ENCODE peak calls at places on chromosomes 6 and 20, in ten cellular contexts. D, Z, X, B, Q, F, T, A, E and S are unnamed samples.

GRCh38 chr6:43705996-43706395 is 18.4 kb upstream of the MRPS18A start:
- DNase-seq in D (no peak), Z (no peak), X (no peak), B (no peak), Q (peak), F (no peak), T (no peak), A (no peak), E (no peak), S (peak)

GRCh38 chr6:19757036-19757435 is 80.1 kb upstream of the ID4 start:
- DNase-seq in D (no peak), Z (no peak), X (no peak), B (no peak), Q (peak), F (peak), T (no peak), A (no peak), E (peak), S (peak)

GRCh38 chr6:166760288-166760687 is 133.2 kb upstream of the RPS6KA2 start:
- DNase-seq in D (no peak), Z (no peak), X (no peak), B (no peak), Q (no peak), F (no peak), T (no peak), A (no peak), E (no peak), S (no peak)

GRCh38 chr6:111872521-111873177 is 603 bp downstream of the FYN start:
- DNase-seq in D (peak), Z (no peak), X (peak), B (peak), Q (peak), F (no peak), T (no peak), A (no peak), E (peak), S (peak)

GRCh38 chr6:142545147-142545546 is 243.3 kb downstream of the ADGRG6 start:
- DNase-seq in D (no peak), Z (no peak), X (no peak), B (no peak), Q (no peak), F (no peak), T (no peak), A (no peak), E (no peak), S (no peak)

GRCh38 chr6:148524976-148525375 is 182.3 kb downstream of the SASH1 start:
- DNase-seq in D (no peak), Z (no peak), X (no peak), B (no peak), Q (peak), F (no peak), T (no peak), A (no peak), E (no peak), S (peak)

GRCh38 chr6:64012351-64013060 is 376.9 kb downstream of the PHF3 start:
- DNase-seq in D (peak), Z (no peak), X (no peak), B (no peak), Q (peak), F (peak), T (no peak), A (no peak), E (peak), S (peak)

GRCh38 chr20:10366898-10367419 is 67.1 kb downstream of the MKKS start:
- DNase-seq in D (no peak), Z (no peak), X (no peak), B (no peak), Q (peak), F (no peak), T (no peak), A (no peak), E (no peak), S (no peak)

GRCh38 chr6:111598211-111598610 is 7.5 kb downstream of the TRAF3IP2 start:
- DNase-seq in D (no peak), Z (no peak), X (no peak), B (no peak), Q (no peak), F (no peak), T (no peak), A (no peak), E (no peak), S (no peak)

GRCh38 chr6:80550271-80550670 is 443.8 kb downstream of the BCKDHB start:
- DNase-seq in D (no peak), Z (no peak), X (no peak), B (no peak), Q (no peak), F (no peak), T (no peak), A (no peak), E (no peak), S (peak)

GRCh38 chr6:7726416-7727149 is 684 bp downstream of the BMP6 start:
- DNase-seq in D (peak), Z (no peak), X (no peak), B (no peak), Q (no peak), F (peak), T (peak), A (no peak), E (peak), S (peak)

GRCh38 chr6:138235205-138235604 is 16.9 kb upstream of the PBOV1 start:
- DNase-seq in D (no peak), Z (peak), X (no peak), B (no peak), Q (no peak), F (no peak), T (no peak), A (no peak), E (no peak), S (no peak)

GRCh38 chr6:98054453-98054852 is 771.4 kb upstream of the MMS22L start:
- DNase-seq in D (no peak), Z (no peak), X (no peak), B (no peak), Q (peak), F (peak), T (no peak), A (no peak), E (no peak), S (no peak)

GRCh38 chr20:10731190-10731955 is 57.6 kb upstream of the JAG1 start:
- DNase-seq in D (no peak), Z (no peak), X (no peak), B (no peak), Q (peak), F (no peak), T (no peak), A (no peak), E (no peak), S (peak)

GRCh38 chr6:139891471-139891870 is 517.0 kb upstream of the CITED2 start:
- DNase-seq in D (no peak), Z (no peak), X (no peak), B (no peak), Q (peak), F (no peak), T (no peak), A (no peak), E (no peak), S (no peak)

GRCh38 chr6:100574836-100575235 is 110.1 kb upstream of the SIM1 start:
- DNase-seq in D (peak), Z (no peak), X (no peak), B (no peak), Q (no peak), F (no peak), T (no peak), A (no peak), E (no peak), S (no peak)

GRCh38 chr20:11918280-11918952 is 723 bp downstream of the BTBD3 start:
- DNase-seq in D (no peak), Z (no peak), X (no peak), B (no peak), Q (no peak), F (no peak), T (no peak), A (no peak), E (no peak), S (peak)

GRCh38 chr6:158474961-158475343 is 84.9 kb upstream of the TMEM181 start:
- DNase-seq in D (peak), Z (peak), X (no peak), B (no peak), Q (peak), F (no peak), T (no peak), A (no peak), E (no peak), S (peak)

GRCh38 chr6:219641-220198 is 72.6 kb upstream of the DUSP22 start:
- DNase-seq in D (no peak), Z (peak), X (peak), B (no peak), Q (peak), F (peak), T (no peak), A (peak), E (no peak), S (peak)

GRCh38 chr6:63882208-63882607 is 246.6 kb downstream of the PHF3 start:
- DNase-seq in D (no peak), Z (no peak), X (no peak), B (no peak), Q (no peak), F (peak), T (no peak), A (no peak), E (no peak), S (no peak)

GRCh38 chr6:91042656-91043055 is 455.8 kb upstream of the MAP3K7 start:
- DNase-seq in D (no peak), Z (no peak), X (no peak), B (no peak), Q (no peak), F (no peak), T (no peak), A (no peak), E (no peak), S (no peak)

GRCh38 chr6:48474764-48475674 is 364.0 kb upstream of the PTCHD4 start:
- DNase-seq in D (no peak), Z (no peak), X (no peak), B (no peak), Q (peak), F (no peak), T (no peak), A (no peak), E (no peak), S (peak)

GRCh38 chr6:47440722-47441121 is 36.9 kb upstream of the CD2AP start:
- DNase-seq in D (no peak), Z (no peak), X (no peak), B (no peak), Q (peak), F (no peak), T (no peak), A (no peak), E (no peak), S (no peak)

GRCh38 chr6:79420054-79420453 is 117.2 kb downstream of the LCA5 start:
- DNase-seq in D (no peak), Z (no peak), X (no peak), B (no peak), Q (no peak), F (no peak), T (no peak), A (no peak), E (no peak), S (no peak)

GRCh38 chr6:156910938-156911337 is 133.8 kb downstream of the ARID1B start:
- DNase-seq in D (no peak), Z (no peak), X (no peak), B (no peak), Q (no peak), F (no peak), T (no peak), A (no peak), E (no peak), S (no peak)

GRCh38 chr6:55108469-55109130 is 65.7 kb upstream of the HCRTR2 start:
- DNase-seq in D (no peak), Z (no peak), X (no peak), B (no peak), Q (no peak), F (peak), T (no peak), A (no peak), E (no peak), S (no peak)

GRCh38 chr6:44166591-44167184 is 8.1 kb downstream of the CAPN11 start:
- DNase-seq in D (peak), Z (no peak), X (no peak), B (no peak), Q (no peak), F (peak), T (no peak), A (no peak), E (no peak), S (no peak)

GRCh38 chr20:23156170-23156841 is 70.2 kb upstream of the CD93 start:
- DNase-seq in D (no peak), Z (peak), X (peak), B (no peak), Q (peak), F (no peak), T (peak), A (peak), E (no peak), S (peak)

GRCh38 chr6:96537726-96538125 is 16.1 kb downstream of the UFL1 start:
- DNase-seq in D (no peak), Z (no peak), X (no peak), B (no peak), Q (no peak), F (no peak), T (no peak), A (no peak), E (no peak), S (no peak)

GRCh38 chr20:56422131-56422823 is 10.2 kb downstream of the CASS4 start:
- DNase-seq in D (no peak), Z (no peak), X (no peak), B (no peak), Q (peak), F (no peak), T (no peak), A (no peak), E (no peak), S (peak)

GRCh38 chr20:62232194-62232593 is 6.1 kb upstream of the OSBPL2 start:
- DNase-seq in D (no peak), Z (peak), X (no peak), B (no peak), Q (no peak), F (no peak), T (no peak), A (no peak), E (no peak), S (no peak)

GRCh38 chr6:139698526-139699182 is 324.2 kb upstream of the CITED2 start:
- DNase-seq in D (no peak), Z (no peak), X (no peak), B (no peak), Q (no peak), F (no peak), T (no peak), A (no peak), E (no peak), S (no peak)

GRCh38 chr6:7106752-7107577 is 796 bp upstream of the RREB1 start:
- DNase-seq in D (peak), Z (no peak), X (peak), B (peak), Q (no peak), F (peak), T (no peak), A (no peak), E (no peak), S (no peak)

GRCh38 chr6:6002005-6002808 is 4.5 kb downstream of the NRN1 start:
- DNase-seq in D (no peak), Z (no peak), X (no peak), B (no peak), Q (no peak), F (peak), T (peak), A (no peak), E (peak), S (no peak)

GRCh38 chr6:2792330-2792729 is 27.1 kb downstream of the WRNIP1 start:
- DNase-seq in D (no peak), Z (no peak), X (no peak), B (no peak), Q (peak), F (no peak), T (peak), A (no peak), E (no peak), S (no peak)

GRCh38 chr6:38432479-38432878 is 207.2 kb downstream of the BTBD9 start:
- DNase-seq in D (no peak), Z (no peak), X (no peak), B (no peak), Q (peak), F (no peak), T (no peak), A (no peak), E (no peak), S (peak)

GRCh38 chr6:118558811-118559217 is 10.7 kb downstream of the PLN start:
- DNase-seq in D (no peak), Z (no peak), X (no peak), B (no peak), Q (peak), F (no peak), T (no peak), A (no peak), E (no peak), S (no peak)

GRCh38 chr6:26319405-26320128 is 45.4 kb upstream of the BTN3A2 start:
- DNase-seq in D (no peak), Z (no peak), X (no peak), B (no peak), Q (no peak), F (peak), T (no peak), A (no peak), E (no peak), S (no peak)
- TF ChIP-seq CTCF in D (no peak), Z (no peak), X (no peak), B (no peak), Q (peak), F (peak), T (no peak), A (no peak), E (peak), S (no peak)

GRCh38 chr6:31090973-31091364 is 21.4 kb downstream of the C6orf15 start:
- DNase-seq in D (no peak), Z (no peak), X (no peak), B (no peak), Q (no peak), F (no peak), T (no peak), A (no peak), E (no peak), S (no peak)
- H3K4me3 ChIP-seq in D (no peak), Z (no peak), X (no peak), B (no peak), Q (no peak), F (no peak), T (no peak), A (no peak), E (no peak), S (no peak)

DNA sequence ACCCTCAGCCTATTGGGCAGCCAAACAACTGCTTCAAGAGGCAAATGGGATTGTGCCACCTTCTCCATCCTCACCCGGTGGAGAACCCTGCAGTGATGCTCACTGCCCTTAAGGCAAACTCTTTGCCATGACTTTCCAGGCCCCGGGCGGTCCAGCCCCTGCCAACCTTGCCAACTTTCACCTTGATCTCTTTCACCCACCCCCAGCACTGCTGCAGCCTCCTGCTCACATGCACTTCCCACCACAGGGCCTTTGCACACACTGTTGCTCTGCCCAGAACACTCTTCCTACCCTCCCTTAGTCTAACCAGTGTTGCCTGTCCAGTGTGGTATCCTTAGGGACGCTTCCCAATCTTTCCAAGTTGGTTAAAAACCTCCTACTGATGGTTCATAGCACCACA is 221.1 kb downstream of the EYA2 start:
- DNase-seq in D (no peak), Z (no peak), X (no peak), B (no peak), Q (no peak), F (no peak), T (no peak), A (no peak), E (no peak), S (no peak)
- TF ChIP-seq CTCF in D (no peak), Z (no peak), X (no peak), B (no peak), Q (no peak), F (no peak), T (no peak), A (no peak), E (no peak), S (no peak)

GRCh38 chr20:57959589-57959988 is 249.8 kb upstream of the PMEPA1 start:
- DNase-seq in D (no peak), Z (no peak), X (peak), B (no peak), Q (peak), F (no peak), T (no peak), A (no peak), E (no peak), S (no peak)

GRCh38 chr20:57960803-57961575 is 251.2 kb upstream of the PMEPA1 start:
- DNase-seq in D (no peak), Z (no peak), X (no peak), B (no peak), Q (no peak), F (no peak), T (no peak), A (no peak), E (peak), S (no peak)

GRCh38 chr20:57957397-57958049 is 247.7 kb upstream of the PMEPA1 start:
- DNase-seq in D (no peak), Z (no peak), X (no peak), B (no peak), Q (peak), F (no peak), T (no peak), A (no peak), E (no peak), S (no peak)

GRCh38 chr20:57959018-57959417 is 249.2 kb upstream of the PMEPA1 start:
- DNase-seq in D (no peak), Z (no peak), X (peak), B (no peak), Q (no peak), F (no peak), T (no peak), A (no peak), E (no peak), S (no peak)

GRCh38 chr20:57958050-57958420 is 248.2 kb upstream of the PMEPA1 start:
- DNase-seq in D (no peak), Z (no peak), X (no peak), B (no peak), Q (no peak), F (no peak), T (no peak), A (no peak), E (no peak), S (no peak)
- H3K4me3 ChIP-seq in D (no peak), Z (no peak), X (no peak), B (no peak), Q (no peak), F (no peak), T (no peak), A (no peak), E (no peak), S (no peak)

GRCh38 chr6:155498370-155498769 is 42.7 kb upstream of the NOX3 start:
- DNase-seq in D (no peak), Z (no peak), X (no peak), B (no peak), Q (no peak), F (no peak), T (no peak), A (no peak), E (no peak), S (peak)
- TF ChIP-seq CTCF in D (no peak), Z (no peak), X (no peak), B (no peak), Q (no peak), F (no peak), T (no peak), A (no peak), E (no peak), S (peak)

GRCh38 chr6:129624488-129624887 is 85.5 kb downstream of the ARHGAP18 start:
- DNase-seq in D (no peak), Z (no peak), X (no peak), B (no peak), Q (no peak), F (no peak), T (no peak), A (no peak), E (no peak), S (no peak)

GRCh38 chr6:129620234-129620610 is 89.8 kb downstream of the ARHGAP18 start:
- DNase-seq in D (no peak), Z (no peak), X (no peak), B (no peak), Q (no peak), F (no peak), T (no peak), A (no peak), E (no peak), S (no peak)

GRCh38 chr6:129619579-129620233 is 90.3 kb downstream of the ARHGAP18 start:
- DNase-seq in D (no peak), Z (no peak), X (no peak), B (no peak), Q (no peak), F (no peak), T (no peak), A (no peak), E (no peak), S (no peak)

GRCh38 chr6:129621252-129621651 is 88.7 kb downstream of the ARHGAP18 start:
- DNase-seq in D (peak), Z (peak), X (peak), B (peak), Q (no peak), F (no peak), T (no peak), A (no peak), E (no peak), S (no peak)

DNA sequence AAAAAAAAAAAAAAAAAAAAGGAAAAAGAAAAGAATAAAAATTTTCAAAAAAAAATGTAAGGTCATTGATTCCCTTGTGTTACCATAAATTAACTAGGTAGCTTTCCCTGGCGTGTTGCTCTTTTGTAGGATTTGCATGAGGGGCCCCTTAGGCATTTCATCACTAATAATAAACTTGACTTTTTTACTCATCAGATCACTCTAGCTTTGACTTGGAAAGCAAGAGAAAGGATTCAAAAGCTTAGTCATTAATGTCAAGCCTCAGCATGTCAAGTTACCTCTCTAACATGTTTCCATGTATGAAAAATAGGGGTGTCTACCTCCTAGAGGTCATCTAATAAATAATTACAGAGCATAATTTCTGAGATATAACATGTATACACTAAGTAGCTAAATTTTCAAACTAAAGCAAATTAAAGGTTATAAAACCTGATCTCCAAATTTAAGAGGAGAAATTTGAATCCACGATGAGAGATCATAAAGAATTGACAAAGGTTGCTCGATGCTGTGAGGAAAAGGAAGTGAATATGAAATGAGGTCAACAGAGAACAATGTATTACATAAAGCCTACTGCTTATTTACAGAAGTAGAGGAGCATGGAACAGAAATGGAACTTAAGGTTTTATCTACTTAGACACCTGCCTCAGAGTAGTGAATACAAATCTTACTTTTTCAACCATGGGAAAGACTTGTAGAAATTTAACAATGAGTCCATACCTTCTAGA is 86.8 kb downstream of the ARHGAP18 start:
- DNase-seq in D (no peak), Z (no peak), X (no peak), B (no peak), Q (no peak), F (no peak), T (no peak), A (no peak), E (no peak), S (no peak)
- H3K4me3 ChIP-seq in D (no peak), Z (no peak), X (no peak), B (no peak), Q (no peak), F (no peak), T (no peak), A (no peak), E (no peak), S (no peak)